ENCODE peak calls at places on chromosomes 1 and 21, in ten cellular contexts. U, L, E, C, Q, G, V, W, T and Y are unnamed samples.

GRCh38 chr1:65691152-65691900 is 101.4 kb upstream of the PDE4B start:
- DNase-seq in V (no peak), G (no peak), C (no peak), T (no peak), Q (no peak), W (no peak), L (no peak), E (no peak), U (no peak), Y (no peak)

GRCh38 chr1:1238702-1239178 is 6.7 kb downstream of the B3GALT6 start:
- DNase-seq in C (no peak), V (no peak), G (no peak), L (no peak), U (no peak), E (no peak), W (no peak), Q (no peak), T (no peak), Y (no peak)

GRCh38 chr1:99992760-99993467 is 23.1 kb downstream of the SLC35A3 start:
- DNase-seq in C (no peak), T (no peak), W (no peak), Q (peak), V (no peak), G (no peak), U (no peak), E (no peak), L (no peak), Y (peak)

GRCh38 chr1:4309676-4310320 is 344.6 kb upstream of the AJAP1 start:
- DNase-seq in C (no peak), G (no peak), V (no peak), W (peak), E (no peak), U (no peak), T (no peak), Q (no peak), L (no peak), Y (peak)

GRCh38 chr1:156126701-156127534 is 12.4 kb downstream of the LMNA start:
- DNase-seq in T (no peak), E (no peak), U (peak), W (peak), Q (peak), V (no peak), G (peak), C (peak), L (no peak), Y (peak)

GRCh38 chr1:118987431-118988185 is 535 bp downstream of the TBX15 start:
- DNase-seq in U (no peak), G (no peak), E (peak), Q (peak), C (no peak), W (no peak), V (peak), T (no peak), L (no peak), Y (no peak)

GRCh38 chr1:65330021-65330420 is 20.7 kb downstream of the DNAJC6 start:
- DNase-seq in G (no peak), W (no peak), T (no peak), V (no peak), U (no peak), E (no peak), L (no peak), Q (no peak), C (no peak), Y (no peak)

GRCh38 chr1:9086796-9087195 is 17.4 kb upstream of the SLC2A5 start:
- DNase-seq in Q (no peak), E (no peak), V (no peak), G (no peak), C (no peak), W (no peak), U (no peak), L (no peak), T (no peak), Y (no peak)

GRCh38 chr1:105337427-105337826 is 1587.7 kb downstream of the AMY1C start:
- DNase-seq in G (no peak), T (no peak), Q (no peak), V (no peak), C (no peak), L (no peak), W (no peak), U (no peak), E (no peak), Y (no peak)

GRCh38 chr1:226310123-226310540 is 1.2 kb upstream of the LIN9 start:
- DNase-seq in W (peak), C (no peak), E (no peak), G (no peak), L (no peak), U (no peak), Q (no peak), V (no peak), T (no peak), Y (no peak)

GRCh38 chr1:109782514-109782913 is 18.8 kb upstream of the EPS8L3 start:
- DNase-seq in G (no peak), C (no peak), E (no peak), Q (no peak), V (no peak), U (no peak), W (no peak), L (no peak), T (no peak), Y (no peak)

GRCh38 chr1:51897699-51898031 is 19.1 kb upstream of the NRDC start:
- DNase-seq in L (no peak), T (no peak), V (no peak), E (no peak), W (no peak), C (no peak), Q (peak), U (no peak), G (no peak), Y (no peak)

GRCh38 chr1:1777950-1778826 is at the start of gene NADK:
- DNase-seq in W (peak), T (peak), G (peak), L (peak), E (peak), V (peak), C (no peak), U (peak), Q (peak), Y (peak)

GRCh38 chr1:151443846-151444790 is 15.2 kb downstream of the POGZ start:
- DNase-seq in E (peak), L (peak), Q (peak), C (peak), G (no peak), U (peak), T (peak), V (peak), W (peak), Y (peak)

GRCh38 chr1:67945733-67946374 is 104.6 kb downstream of the DIRAS3 start:
- DNase-seq in W (no peak), U (no peak), T (no peak), E (peak), C (no peak), Q (peak), V (no peak), G (no peak), L (no peak), Y (no peak)

GRCh38 chr1:11384170-11384554 is 94.8 kb upstream of the DISP3 start:
- DNase-seq in Q (no peak), V (no peak), E (no peak), G (no peak), U (no peak), L (no peak), C (no peak), W (no peak), T (no peak), Y (peak)

DNA sequence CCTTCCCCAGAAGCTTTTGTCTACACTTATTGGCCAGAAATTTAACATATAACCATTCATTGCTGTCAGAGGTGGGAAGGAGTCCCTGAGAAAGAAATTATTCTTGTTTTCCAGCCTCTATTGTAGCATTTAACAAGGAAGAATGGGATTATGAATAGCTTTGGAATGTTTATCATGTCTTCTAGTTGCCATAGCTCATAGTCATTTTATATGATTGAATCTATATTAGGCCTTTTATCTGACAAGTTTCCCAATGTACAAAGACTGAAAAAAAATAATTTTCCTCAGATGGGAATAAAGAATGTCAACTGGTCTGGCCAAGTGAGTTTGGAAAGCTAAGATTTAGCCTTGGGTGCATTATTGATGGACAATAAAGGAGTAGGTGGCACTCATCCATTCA is 28.3 kb downstream of the PTPRC start:
- DNase-seq in U (no peak), T (no peak), G (no peak), W (no peak), V (no peak), C (no peak), E (no peak), Q (no peak), L (no peak), Y (no peak)
- TF ChIP-seq CTCF in U (no peak), T (no peak), G (no peak), W (no peak), V (no peak), C (no peak), E (no peak), Q (no peak), L (no peak), Y (no peak)

GRCh38 chr1:200903793-200904192 is 9.1 kb downstream of the INAVA start:
- DNase-seq in U (no peak), W (no peak), L (no peak), T (no peak), C (no peak), V (no peak), G (no peak), Q (no peak), E (no peak), Y (no peak)
- TF ChIP-seq CTCF in U (no peak), W (no peak), L (no peak), T (no peak), C (no peak), V (no peak), G (no peak), Q (no peak), E (no peak), Y (no peak)

DNA sequence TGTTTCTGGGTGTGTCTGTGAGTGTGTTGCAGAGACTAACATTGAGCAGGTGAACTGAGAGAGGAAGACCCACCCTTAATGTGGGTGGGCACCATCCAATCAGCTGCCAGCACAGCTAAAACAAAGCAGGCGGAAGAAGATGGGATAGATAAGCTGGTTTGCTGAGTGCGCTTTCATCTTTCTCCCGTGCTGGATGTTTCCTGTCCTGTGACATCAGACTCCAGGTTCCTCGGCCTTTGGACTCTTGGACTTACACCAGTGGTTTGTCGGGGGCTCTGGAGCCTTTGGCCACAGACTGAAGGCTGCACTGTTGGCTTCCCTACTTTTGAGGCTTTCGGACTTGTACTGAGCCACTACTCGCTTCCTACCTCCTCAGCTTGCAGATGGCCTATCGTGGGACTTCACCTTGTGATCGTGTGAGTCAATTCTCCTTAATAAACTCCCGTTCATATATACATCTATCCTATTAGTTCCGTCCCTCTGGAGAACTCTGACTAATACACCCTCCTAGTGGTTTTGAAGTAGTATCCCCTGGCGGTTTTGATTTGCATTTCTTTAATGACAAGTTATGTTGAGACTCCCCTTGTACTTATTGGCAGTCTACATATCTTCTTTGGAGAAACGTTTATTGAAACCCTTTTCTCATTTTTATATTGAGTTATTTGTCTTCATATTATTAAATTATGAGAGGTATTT is 546.6 kb upstream of the TMPRSS15 start:
- DNase-seq in L (no peak), W (no peak), U (no peak), C (no peak), T (no peak), V (no peak), G (no peak), Q (no peak), E (no peak), Y (no peak)
- TF ChIP-seq CTCF in L (no peak), W (no peak), U (no peak), C (no peak), T (no peak), V (no peak), G (no peak), Q (no peak), E (no peak), Y (no peak)

DNA sequence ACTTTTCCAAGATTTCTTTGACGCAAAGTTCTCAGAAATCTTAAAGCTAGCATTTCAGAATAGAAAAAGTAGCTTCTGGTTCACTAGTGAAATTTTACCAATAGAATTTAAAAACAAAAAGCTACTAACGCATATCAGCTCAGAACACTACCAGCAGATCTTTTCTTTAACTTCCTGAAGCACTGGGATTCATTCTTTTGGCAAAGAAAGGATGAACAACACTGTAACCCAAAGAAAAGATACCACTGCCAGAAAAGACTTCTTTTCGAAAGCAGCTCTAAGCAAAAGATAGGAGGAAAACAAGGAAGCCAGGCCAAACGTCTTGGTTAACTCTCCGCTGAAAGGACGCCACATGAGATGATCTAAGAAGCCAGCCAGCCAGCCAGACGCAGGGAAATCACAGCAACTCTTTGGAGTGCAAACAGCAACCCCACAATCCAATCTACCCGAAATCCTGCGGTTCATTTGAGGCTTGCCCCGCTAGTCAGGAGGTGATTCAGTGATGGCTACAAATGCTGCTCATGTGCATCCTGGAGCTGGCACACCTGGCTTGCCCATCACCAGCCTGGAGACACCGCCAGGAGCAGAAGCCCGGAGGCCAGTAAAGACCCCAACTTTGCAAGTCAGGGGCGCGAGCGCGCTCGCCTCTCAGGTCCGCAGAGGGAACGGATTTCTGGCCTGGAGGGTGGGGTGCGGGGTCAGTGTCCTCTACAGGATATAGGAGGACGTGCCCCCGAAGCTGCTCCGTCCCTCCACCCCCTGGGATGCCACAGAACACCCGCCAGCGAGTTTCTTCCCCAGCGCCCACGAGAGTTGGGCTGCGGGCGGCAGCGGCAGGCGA is 812 bp downstream of the NBPF1 start:
- DNase-seq in E (peak), W (peak), U (peak), C (no peak), Q (peak), V (peak), L (peak), G (peak), T (peak), Y (no peak)
- TF ChIP-seq CTCF in E (no peak), W (no peak), U (peak), C (no peak), Q (no peak), V (no peak), L (no peak), G (no peak), T (no peak), Y (no peak)

GRCh38 chr1:39829791-39830533 is 41.3 kb upstream of the BMP8B start:
- DNase-seq in Q (no peak), V (no peak), L (no peak), E (no peak), U (no peak), W (no peak), C (no peak), T (no peak), G (no peak), Y (no peak)

GRCh38 chr1:39825432-39825941 is 36.8 kb upstream of the BMP8B start:
- DNase-seq in U (no peak), C (no peak), E (no peak), T (no peak), Q (no peak), V (no peak), L (peak), G (no peak), W (peak), Y (peak)

GRCh38 chr1:39828734-39829133 is 40.1 kb upstream of the BMP8B start:
- DNase-seq in Q (no peak), V (no peak), G (no peak), C (no peak), U (no peak), T (no peak), E (no peak), W (no peak), L (no peak), Y (no peak)

GRCh38 chr1:39826583-39826982 is 37.9 kb upstream of the BMP8B start:
- DNase-seq in V (peak), L (peak), G (no peak), T (no peak), C (no peak), U (no peak), W (no peak), E (no peak), Q (no peak), Y (no peak)

DNA sequence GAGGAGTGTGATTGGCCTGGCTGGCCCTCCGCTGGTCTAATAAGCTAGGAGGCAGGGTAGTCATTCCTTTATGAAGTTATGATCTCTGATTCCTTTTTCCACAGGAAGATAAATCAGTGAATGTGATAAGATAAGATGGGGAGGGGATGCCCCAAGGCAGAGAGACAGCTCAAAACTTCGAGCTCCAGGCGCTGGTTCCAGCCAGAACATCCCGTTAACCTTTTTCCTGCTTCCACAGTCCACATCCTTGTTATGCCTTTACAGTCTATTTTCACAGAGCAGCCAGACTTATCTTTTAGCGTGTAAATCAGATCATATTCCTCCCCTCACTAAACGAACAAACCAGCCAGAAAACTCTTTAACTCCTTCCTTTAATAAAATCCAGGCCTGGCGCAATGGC is 38.5 kb upstream of the BMP8B start:
- DNase-seq in L (peak), C (no peak), W (no peak), U (no peak), E (no peak), G (no peak), V (no peak), T (no peak), Q (no peak), Y (no peak)
- TF ChIP-seq CTCF in L (no peak), C (no peak), W (no peak), U (no peak), E (no peak), G (no peak), V (no peak), T (no peak), Q (no peak), Y (no peak)

GRCh38 chr1:91830242-91831131 is 55.5 kb downstream of the TGFBR3 start:
- DNase-seq in E (no peak), G (no peak), L (no peak), V (no peak), T (no peak), C (no peak), W (no peak), Q (peak), U (peak), Y (no peak)
- TF ChIP-seq CTCF in E (no peak), G (no peak), L (no peak), V (no peak), T (peak), C (no peak), W (no peak), Q (peak), U (peak), Y (no peak)

GRCh38 chr1:230427981-230428380 is 1.8 kb upstream of the PGBD5 start:
- DNase-seq in G (no peak), T (no peak), E (no peak), C (no peak), L (no peak), W (no peak), V (no peak), Q (no peak), U (no peak), Y (no peak)

GRCh38 chr1:230424440-230425251 is 1.5 kb downstream of the PGBD5 start:
- DNase-seq in W (no peak), L (no peak), E (peak), U (no peak), G (no peak), T (no peak), C (peak), Q (no peak), V (peak), Y (no peak)

GRCh38 chr1:230427477-230427876 is 1.3 kb upstream of the PGBD5 start:
- DNase-seq in L (no peak), E (no peak), V (no peak), T (no peak), G (no peak), Q (no peak), W (no peak), U (no peak), C (no peak), Y (no peak)

GRCh38 chr1:230425252-230426061 is 675 bp downstream of the PGBD5 start:
- DNase-seq in L (peak), G (no peak), V (peak), Q (no peak), T (no peak), W (no peak), E (peak), C (no peak), U (no peak), Y (no peak)

GRCh38 chr1:230426246-230427101 is at the start of gene PGBD5:
- DNase-seq in Q (peak), G (peak), E (peak), C (peak), L (peak), W (peak), T (no peak), V (peak), U (no peak), Y (peak)
- TF ChIP-seq CTCF in Q (no peak), G (no peak), E (no peak), C (no peak), L (no peak), W (no peak), T (no peak), V (no peak), U (no peak), Y (no peak)

GRCh38 chr1:26959722-26960624 is at the start of gene KDF1:
- DNase-seq in L (peak), W (no peak), T (peak), G (peak), U (no peak), V (no peak), C (no peak), E (peak), Q (no peak), Y (no peak)
- TF ChIP-seq CTCF in L (peak), W (no peak), T (peak), G (peak), U (no peak), V (no peak), C (no peak), E (no peak), Q (no peak), Y (no peak)

GRCh38 chr1:89524369-89525168 is at the start of gene LRRC8B:
- DNase-seq in U (peak), C (peak), T (peak), E (peak), L (peak), Q (peak), G (peak), W (peak), V (peak), Y (peak)
- TF ChIP-seq CTCF in U (peak), C (no peak), T (no peak), E (no peak), L (no peak), Q (no peak), G (no peak), W (no peak), V (no peak), Y (no peak)

GRCh38 chr1:60342569-60342968 is 269.0 kb upstream of the C1orf87 start:
- DNase-seq in G (no peak), L (no peak), Q (no peak), U (no peak), T (no peak), C (no peak), E (no peak), W (no peak), V (no peak), Y (no peak)

GRCh38 chr1:60341274-60341673 is 267.7 kb upstream of the C1orf87 start:
- DNase-seq in E (no peak), L (no peak), V (no peak), G (no peak), Q (no peak), U (no peak), T (no peak), W (no peak), C (no peak), Y (no peak)

GRCh38 chr1:60345049-60345448 is 271.5 kb upstream of the C1orf87 start:
- DNase-seq in E (no peak), L (no peak), Q (peak), T (no peak), W (no peak), V (no peak), G (no peak), U (no peak), C (no peak), Y (no peak)

GRCh38 chr1:60345621-60346020 is 272.1 kb upstream of the C1orf87 start:
- DNase-seq in V (no peak), L (no peak), T (no peak), U (no peak), W (no peak), Q (peak), C (no peak), G (no peak), E (no peak), Y (no peak)

GRCh38 chr1:60343736-60344135 is 270.2 kb upstream of the C1orf87 start:
- DNase-seq in V (no peak), E (no peak), U (no peak), T (no peak), G (no peak), Q (no peak), L (no peak), C (no peak), W (no peak), Y (no peak)
- TF ChIP-seq CTCF in V (no peak), E (no peak), U (no peak), T (no peak), G (no peak), Q (no peak), L (no peak), C (no peak), W (no peak), Y (no peak)